ENCODE peak calls at places on chromosome 1, in ten cellular contexts. R is heart left ventricle; K is right lobe of liver; S is neuronal stem cell; M is cardiac muscle cell; H is colonic mucosa; J is CD8-positive, alpha-beta T cell; N is HCT116; T is astrocyte; L is hepatocyte. D is an unnamed sample.

GRCh38 chr1:145961425-145962156 is 2.8 kb downstream of the ANKRD34A start:
- DNase-seq in R (peak; percentile 62), K (peak; percentile 53), S (no peak), M (peak; percentile 47), H (peak; percentile 64), J (no peak), N (no peak), T (no peak), L (peak; percentile 39), D (no peak)

GRCh38 chr1:54335396-54336056 is 70.7 kb downstream of the SSBP3 start:
- DNase-seq in R (peak; percentile 75), K (no peak), S (no peak), M (no peak), H (peak; percentile 49), J (no peak), N (no peak), T (peak; percentile 90), L (peak; percentile 82), D (no peak)

GRCh38 chr1:50450861-50451653 is 27.8 kb upstream of the DMRTA2 start:
- DNase-seq in R (no peak), K (no peak), S (no peak), M (no peak), H (no peak), J (no peak), N (no peak), T (no peak), L (no peak), D (no peak)

GRCh38 chr1:218890436-218890835 is 283.2 kb upstream of the LYPLAL1 start:
- DNase-seq in R (no peak), K (no peak), S (no peak), M (no peak), H (no peak), J (no peak), N (no peak), T (peak; percentile 10), L (no peak), D (no peak)

GRCh38 chr1:204268101-204268500 is 54.3 kb upstream of the GOLT1A start:
- DNase-seq in R (no peak), K (no peak), S (no peak), M (no peak), H (no peak), J (no peak), N (no peak), T (no peak), L (no peak), D (no peak)

GRCh38 chr1:43569175-43569574 is 38.5 kb downstream of the PTPRF start:
- DNase-seq in R (no peak), K (no peak), S (no peak), M (no peak), H (no peak), J (no peak), N (no peak), T (no peak), L (no peak), D (no peak)

GRCh38 chr1:236342403-236343245 is 51.5 kb upstream of the EDARADD start:
- DNase-seq in R (no peak), K (no peak), S (no peak), M (no peak), H (no peak), J (no peak), N (no peak), T (no peak), L (no peak), D (no peak)

GRCh38 chr1:60571811-60572210 is 498.2 kb upstream of the C1orf87 start:
- DNase-seq in R (no peak), K (no peak), S (no peak), M (no peak), H (no peak), J (no peak), N (no peak), T (peak; percentile 73), L (no peak), D (no peak)

GRCh38 chr1:226444901-226445300 is 37.0 kb upstream of the PARP1 start:
- DNase-seq in R (no peak), K (no peak), S (no peak), M (no peak), H (peak; percentile 24), J (peak; percentile 52), N (no peak), T (no peak), L (no peak), D (peak; percentile 78)

GRCh38 chr1:9181176-9181906 is 52.4 kb upstream of the GPR157 start:
- DNase-seq in R (peak; percentile 74), K (peak; percentile 83), S (peak; percentile 72), M (peak; percentile 79), H (peak; percentile 81), J (peak; percentile 61), N (peak; percentile 27), T (no peak), L (peak; percentile 75), D (peak; percentile 78)

GRCh38 chr1:27436204-27437159 is 44.1 kb downstream of the GPR3 start:
- DNase-seq in R (no peak), K (no peak), S (no peak), M (no peak), H (peak; percentile 71), J (no peak), N (peak; percentile 3), T (peak; percentile 78), L (peak; percentile 52), D (peak; percentile 45)

GRCh38 chr1:206456577-206457375 is 13.5 kb upstream of the IKBKE start:
- DNase-seq in R (no peak), K (no peak), S (no peak), M (no peak), H (no peak), J (no peak), N (no peak), T (no peak), L (no peak), D (no peak)

GRCh38 chr1:205656236-205656635 is 24.1 kb downstream of the SLC45A3 start:
- DNase-seq in R (no peak), K (no peak), S (no peak), M (no peak), H (no peak), J (no peak), N (no peak), T (no peak), L (no peak), D (no peak)

GRCh38 chr1:41356752-41357151 is 4.5 kb upstream of the FOXO6 start:
- DNase-seq in R (no peak), K (no peak), S (no peak), M (no peak), H (no peak), J (no peak), N (no peak), T (no peak), L (no peak), D (no peak)

GRCh38 chr1:151907363-151908139 is 1.8 kb downstream of the THEM4 start:
- DNase-seq in R (no peak), K (no peak), S (peak; percentile 12), M (no peak), H (no peak), J (no peak), N (peak; percentile 31), T (no peak), L (no peak), D (no peak)

GRCh38 chr1:201276891-201277290 is 6.4 kb upstream of the PKP1 start:
- DNase-seq in R (no peak), K (no peak), S (no peak), M (no peak), H (peak; percentile 68), J (no peak), N (no peak), T (no peak), L (no peak), D (no peak)
- H3K27ac ChIP-seq in R (no peak overlapping the region), K (no peak overlapping the region), S (no peak overlapping the region), M (no peak overlapping the region), H (no peak overlapping the region), J (no peak overlapping the region), N (no peak overlapping the region), T (no peak overlapping the region), L (no peak overlapping the region), D (no peak overlapping the region)

GRCh38 chr1:32806910-32807523 is 10.1 kb downstream of the YARS1 start:
- DNase-seq in R (no peak), K (no peak), S (no peak), M (peak; percentile 65), H (no peak), J (no peak), N (no peak), T (peak; percentile 51), L (peak; percentile 24), D (no peak)

GRCh38 chr1:32808580-32808979 is 8.6 kb downstream of the YARS1 start:
- DNase-seq in R (no peak), K (no peak), S (no peak), M (no peak), H (no peak), J (no peak), N (no peak), T (no peak), L (no peak), D (no peak)

GRCh38 chr1:32811917-32812316 is 5.2 kb downstream of the YARS1 start:
- DNase-seq in R (no peak), K (no peak), S (no peak), M (no peak), H (no peak), J (no peak), N (no peak), T (no peak), L (no peak), D (no peak)

GRCh38 chr1:32811265-32811664 is 5.9 kb downstream of the YARS1 start:
- DNase-seq in R (no peak), K (no peak), S (no peak), M (no peak), H (no peak), J (no peak), N (no peak), T (no peak), L (no peak), D (no peak)

GRCh38 chr1:32810358-32810757 is 6.8 kb downstream of the YARS1 start:
- DNase-seq in R (no peak), K (no peak), S (no peak), M (no peak), H (no peak), J (no peak), N (no peak), T (no peak), L (no peak), D (no peak)
- H3K27ac ChIP-seq in R (no peak overlapping the region), K (no peak overlapping the region), S (no peak overlapping the region), M (no peak overlapping the region), H (no peak overlapping the region), J (no peak overlapping the region), N (no peak overlapping the region), T (no peak overlapping the region), L (peak overlapping the region; percentile 11), D (no peak overlapping the region)

DNA sequence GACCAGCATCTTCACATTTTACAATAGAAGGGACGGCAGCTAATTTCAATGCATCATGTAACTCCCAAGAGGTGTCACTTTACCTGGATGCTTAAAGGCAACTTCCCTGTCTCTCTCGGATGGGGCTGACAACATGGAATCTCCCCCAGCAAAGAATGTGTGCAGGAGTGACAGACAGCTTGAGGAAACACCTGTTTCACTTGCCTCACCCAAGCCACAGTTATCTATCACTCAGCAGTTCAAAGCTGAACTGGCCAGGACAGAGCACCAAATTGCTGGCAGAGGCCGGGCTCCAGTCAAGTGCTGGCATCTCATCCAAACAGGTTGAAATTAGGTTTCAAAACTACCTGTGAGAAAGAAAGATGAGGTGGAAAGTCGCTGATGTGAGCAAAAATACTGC is 538.0 kb upstream of the PLXNA2 start:
- DNase-seq in R (no peak), K (no peak), S (no peak), M (no peak), H (no peak), J (no peak), N (no peak), T (no peak), L (no peak), D (no peak)
- H3K27ac ChIP-seq in R (no peak overlapping the region), K (no peak overlapping the region), S (no peak overlapping the region), M (no peak overlapping the region), H (no peak overlapping the region), J (no peak overlapping the region), N (no peak overlapping the region), T (no peak overlapping the region), L (no peak overlapping the region), D (no peak overlapping the region)

GRCh38 chr1:32194984-32195383 is 5.4 kb upstream of the CCDC28B start:
- DNase-seq in R (no peak), K (no peak), S (no peak), M (no peak), H (no peak), J (no peak), N (no peak), T (no peak), L (no peak), D (no peak)
- H3K27ac ChIP-seq in R (no peak overlapping the region), K (no peak overlapping the region), S (no peak overlapping the region), M (no peak overlapping the region), H (no peak overlapping the region), J (no peak overlapping the region), N (no peak overlapping the region), T (no peak overlapping the region), L (no peak overlapping the region), D (no peak overlapping the region)